ENCODE peak calls at places on chromosomes 3 and 15, in ten cellular contexts. F is Panc1; D is transverse colon; J is GM06990; Q is AG09309; G is CD8-positive, alpha-beta T cell; H is tibial nerve; R is A549; E is hepatocyte; C is fibroblast of pulmonary artery. W is an unnamed sample.
A peak's percentile ranks its signal among the peaks of the same experiment; 100 is the strongest.

GRCh38 chr3:122356402-122356801 is 26.6 kb downstream of the MIX23 start:
- DNase-seq in J (peak; percentile 3), C (peak; percentile 31), F (peak; percentile 28), G (no peak), E (peak; percentile 41), H (no peak), Q (no peak), D (peak; percentile 78), R (peak; percentile 31), W (peak; percentile 63)

GRCh38 chr3:9778102-9778501 is 8.4 kb upstream of the CAMK1 start:
- DNase-seq in C (peak; percentile 58), Q (peak; percentile 28), H (no peak), R (no peak), F (no peak), G (no peak), E (no peak), J (no peak), D (no peak), W (peak; percentile 74)

GRCh38 chr3:23116041-23116440 is 87.1 kb upstream of the UBE2E2 start:
- DNase-seq in H (no peak), D (no peak), G (no peak), J (no peak), E (no peak), R (no peak), F (no peak), C (no peak), Q (no peak), W (no peak)

GRCh38 chr15:99526174-99526573 is 39.6 kb upstream of the MEF2A start:
- DNase-seq in H (no peak), F (no peak), C (no peak), D (no peak), J (no peak), R (no peak), G (no peak), Q (no peak), E (no peak), W (no peak)

GRCh38 chr3:20091331-20091730 is 51.1 kb downstream of the KAT2B start:
- DNase-seq in J (no peak), G (no peak), H (no peak), D (no peak), F (no peak), E (no peak), R (no peak), Q (no peak), C (no peak), W (no peak)

GRCh38 chr15:58793862-58794261 is 22.8 kb downstream of the MINDY2 start:
- DNase-seq in J (no peak), D (no peak), G (no peak), H (no peak), F (no peak), C (peak; percentile 32), R (no peak), Q (no peak), E (peak; percentile 68), W (peak; percentile 23)

GRCh38 chr3:124606180-124606579 is 124.1 kb upstream of the UMPS start:
- DNase-seq in E (no peak), C (no peak), F (no peak), G (no peak), Q (no peak), D (no peak), R (no peak), H (no peak), J (no peak), W (no peak)

GRCh38 chr3:66376568-66376967 is 124.3 kb downstream of the LRIG1 start:
- DNase-seq in J (no peak), R (peak; percentile 13), D (peak; percentile 75), H (peak; percentile 55), F (no peak), G (no peak), Q (peak; percentile 39), E (peak; percentile 55), C (peak; percentile 90), W (peak; percentile 96)

DNA sequence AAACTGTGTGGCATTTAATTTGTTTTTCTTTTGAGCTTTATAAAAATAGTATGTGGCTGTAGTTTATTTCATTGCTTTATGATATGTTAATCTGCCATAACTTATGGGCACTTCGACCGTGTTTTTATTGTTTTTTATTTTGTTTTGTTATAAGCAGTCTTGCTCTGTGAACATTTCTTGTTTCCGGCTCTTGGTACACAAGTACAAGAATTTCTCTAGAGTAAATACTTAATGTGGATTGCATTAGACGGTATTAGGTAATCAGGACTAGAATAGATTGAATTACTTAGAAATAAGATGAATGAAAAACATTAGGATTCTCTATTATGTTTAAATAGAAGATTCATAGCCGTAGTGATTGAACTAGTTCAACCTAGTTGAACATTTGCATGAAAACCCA is 2.1 kb downstream of the ZFAND6 start:
- DNase-seq in G (no peak), Q (no peak), E (no peak), J (no peak), H (no peak), D (no peak), F (no peak), C (peak; percentile 31), R (no peak), W (peak; percentile 61)
- H3K4me3 ChIP-seq in G (peak overlapping the region; percentile 8), Q (no peak overlapping the region), E (peak overlapping the region; percentile 77), J (peak overlapping the region; percentile 82), H (no peak overlapping the region), D (peak overlapping the region; percentile 99), F (peak overlapping the region; percentile 65), C (peak overlapping the region; percentile 68), R (peak overlapping the region; percentile 80), W (peak overlapping the region; percentile 72)

GRCh38 chr3:72189344-72189743 is 404.4 kb upstream of the PROK2 start:
- DNase-seq in C (no peak), Q (no peak), H (no peak), J (no peak), G (no peak), R (no peak), D (no peak), F (no peak), E (no peak), W (no peak)

GRCh38 chr3:72185549-72186484 is 400.9 kb upstream of the PROK2 start:
- DNase-seq in Q (peak; percentile 50), C (peak; percentile 76), D (no peak), F (no peak), G (no peak), E (peak; percentile 49), R (no peak), H (no peak), J (peak; percentile 32), W (peak; percentile 68)

GRCh38 chr3:72190050-72190449 is 405.1 kb upstream of the PROK2 start:
- DNase-seq in J (no peak), Q (no peak), F (no peak), G (no peak), D (no peak), H (no peak), E (no peak), C (no peak), R (no peak), W (no peak)

GRCh38 chr3:72186485-72186864 is 401.5 kb upstream of the PROK2 start:
- DNase-seq in C (peak; percentile 78), J (no peak), G (no peak), H (no peak), D (no peak), R (no peak), F (no peak), Q (no peak), E (no peak), W (peak; percentile 25)

GRCh38 chr3:72187131-72187530 is 402.2 kb upstream of the PROK2 start:
- DNase-seq in G (no peak), Q (no peak), H (no peak), J (no peak), D (no peak), R (no peak), E (no peak), C (no peak), F (no peak), W (peak; percentile 10)
- TF ChIP-seq CTCF in G (no peak), Q (no peak), H (no peak), J (peak; percentile 16), D (no peak), R (no peak), E (peak; percentile 9), C (peak; percentile 18), F (no peak), W (peak; percentile 34)

GRCh38 chr3:101665357-101665756 is 11.6 kb downstream of the ZBTB11 start:
- DNase-seq in H (no peak), G (no peak), R (no peak), E (no peak), J (no peak), F (no peak), C (no peak), D (no peak), Q (no peak), W (peak; percentile 47)

GRCh38 chr3:101671014-101671413 is 5.9 kb downstream of the ZBTB11 start:
- DNase-seq in R (no peak), F (no peak), D (no peak), G (no peak), E (no peak), Q (no peak), C (no peak), H (no peak), J (no peak), W (no peak)

GRCh38 chr3:101667844-101668243 is 9.1 kb downstream of the ZBTB11 start:
- DNase-seq in Q (no peak), E (no peak), R (no peak), F (no peak), H (no peak), J (no peak), D (no peak), G (no peak), C (no peak), W (no peak)

GRCh38 chr3:101667331-101667730 is 9.6 kb downstream of the ZBTB11 start:
- DNase-seq in D (no peak), G (no peak), F (no peak), J (no peak), C (no peak), R (no peak), Q (no peak), H (no peak), E (no peak), W (no peak)

DNA sequence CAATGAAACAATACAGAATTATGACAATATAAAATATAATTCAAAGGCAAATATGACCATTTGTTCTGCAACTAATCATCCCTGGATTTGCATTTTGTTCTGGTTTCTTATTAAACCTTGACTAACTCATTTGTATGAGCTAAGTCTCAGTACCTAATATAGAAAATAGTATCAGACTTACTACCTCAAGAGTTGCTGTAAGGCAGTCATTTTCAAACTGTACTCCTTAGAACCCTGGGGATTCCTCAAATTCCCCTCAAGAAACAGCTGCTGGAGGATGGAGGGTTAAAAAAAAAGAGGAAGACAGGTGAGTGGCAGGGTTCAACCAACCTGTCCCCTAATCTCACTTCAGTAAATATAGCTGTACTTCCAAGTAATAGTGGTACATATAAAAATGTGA is 11.1 kb downstream of the ZBTB11 start:
- DNase-seq in Q (no peak), D (no peak), J (no peak), R (no peak), F (no peak), E (no peak), C (no peak), H (no peak), G (no peak), W (no peak)
- H3K4me3 ChIP-seq in Q (no peak overlapping the region), D (no peak overlapping the region), J (no peak overlapping the region), R (no peak overlapping the region), F (no peak overlapping the region), E (no peak overlapping the region), C (no peak overlapping the region), H (no peak overlapping the region), G (no peak overlapping the region), W (no peak overlapping the region)

GRCh38 chr15:66563126-66563525 is 2.7 kb downstream of the LCTL start:
- DNase-seq in C (no peak), E (no peak), Q (no peak), F (no peak), D (no peak), R (no peak), J (no peak), G (no peak), H (no peak), W (no peak)

GRCh38 chr15:66565141-66565595 is 630 bp downstream of the LCTL start:
- DNase-seq in D (no peak), R (no peak), G (no peak), F (no peak), J (no peak), E (no peak), H (no peak), Q (no peak), C (no peak), W (no peak)

GRCh38 chr15:66565731-66566130 is at the start of gene LCTL:
- DNase-seq in D (no peak), R (no peak), Q (no peak), F (no peak), E (no peak), J (no peak), G (no peak), H (no peak), C (peak; percentile 52), W (peak; percentile 68)

GRCh38 chr15:66563566-66564110 is 2.2 kb downstream of the LCTL start:
- DNase-seq in C (no peak), J (no peak), H (no peak), F (no peak), D (no peak), R (no peak), G (no peak), Q (no peak), E (no peak), W (no peak)

DNA sequence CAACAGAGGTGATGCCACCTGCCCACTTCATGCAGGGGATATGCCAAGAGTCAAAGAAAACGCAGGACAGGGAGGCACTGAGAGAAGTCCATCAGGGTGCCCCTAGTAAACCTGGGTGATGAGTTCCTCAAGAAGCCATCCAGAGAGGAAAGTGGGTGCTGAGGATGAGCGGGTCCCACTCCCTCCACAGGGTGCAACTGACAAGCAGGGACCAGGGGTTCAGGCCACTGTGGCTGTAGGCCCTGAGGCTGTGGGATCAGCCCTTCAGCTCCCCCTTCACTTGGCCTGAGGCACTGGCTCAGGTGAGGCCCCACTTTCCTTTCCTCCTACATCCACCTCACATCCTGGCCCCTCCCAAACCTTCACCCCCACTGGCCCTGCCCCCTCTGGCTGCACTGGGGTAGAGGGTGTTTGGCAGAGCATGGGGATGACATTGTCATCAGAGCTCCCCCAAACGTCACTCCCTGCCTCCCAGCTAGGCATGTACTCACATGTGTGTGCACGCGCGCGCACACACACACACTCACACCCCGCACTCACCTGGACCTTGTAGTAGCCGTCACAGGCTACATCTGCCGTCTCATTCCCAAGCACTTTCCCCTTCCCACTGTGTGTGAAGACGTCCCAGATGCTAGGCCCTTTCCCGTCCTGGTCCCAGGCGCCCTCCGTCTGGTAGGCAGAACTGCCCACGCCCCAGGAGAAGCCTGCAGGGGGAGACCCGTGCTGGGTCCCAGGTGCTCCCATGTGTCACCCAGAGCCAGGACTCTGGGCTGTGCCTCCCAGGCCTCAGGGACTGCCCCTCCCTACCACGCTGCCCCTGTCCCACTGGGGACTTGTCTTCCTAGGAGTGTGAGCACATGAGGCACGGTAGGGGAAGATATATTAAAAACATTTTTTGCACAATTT is 1.4 kb downstream of the LCTL start:
- DNase-seq in F (no peak), D (no peak), H (no peak), E (no peak), C (no peak), R (no peak), Q (no peak), G (no peak), J (no peak), W (no peak)
- TF ChIP-seq CTCF in F (no peak), D (no peak), H (no peak), E (no peak), C (no peak), R (no peak), Q (no peak), G (no peak), J (no peak), W (no peak)

W was measured in choroid plexus epithelial cell.